ENCODE peak calls at places on chromosomes 7 and 10, in four cellular contexts. I is WTC11, Y is HEK293T, L is K562. V is an unnamed sample.
A peak's percentile ranks its signal among the peaks of the same experiment; 100 is the strongest.

GRCh38 chr10:77405771-77406241 is 231.8 kb downstream of the KCNMA1 start:
- DNase-seq in I (peak; percentile 80), Y (peak; percentile 65), L (peak; percentile 72), V (peak; percentile 53)

GRCh38 chr7:10588084-10588483 is 385.6 kb upstream of the PHF14 start:
- DNase-seq in I (no peak), Y (no peak), L (no peak), V (no peak)

GRCh38 chr7:157124655-157125054 is 14.1 kb upstream of the UBE3C start:
- DNase-seq in I (no peak), Y (no peak), L (peak; percentile 35), V (no peak)

GRCh38 chr10:4162571-4163286 is 377.7 kb upstream of the KLF6 start:
- DNase-seq in I (no peak), Y (no peak), L (no peak), V (no peak)

GRCh38 chr10:122648599-122649428 is 50.8 kb downstream of the C10orf120 start:
- DNase-seq in I (peak; percentile 78), Y (peak; percentile 75), L (peak; percentile 57), V (peak; percentile 49)

GRCh38 chr10:26727005-26727404 is 29.5 kb downstream of the PDSS1 start:
- DNase-seq in I (no peak), Y (no peak), L (no peak), V (no peak)

GRCh38 chr7:32275216-32275979 is 205.2 kb upstream of the PDE1C start:
- DNase-seq in I (no peak), Y (no peak), L (no peak), V (no peak)

GRCh38 chr7:38584443-38585210 is 46.5 kb downstream of the AMPH start:
- DNase-seq in I (no peak), Y (no peak), L (no peak), V (no peak)

GRCh38 chr7:128874140-128875031 is 11.7 kb downstream of the ATP6V1F start:
- DNase-seq in I (no peak), Y (no peak), L (peak; percentile 68), V (no peak)

GRCh38 chr7:39700165-39700564 is 76.8 kb downstream of the RALA start:
- DNase-seq in I (no peak), Y (no peak), L (no peak), V (no peak)

DNA sequence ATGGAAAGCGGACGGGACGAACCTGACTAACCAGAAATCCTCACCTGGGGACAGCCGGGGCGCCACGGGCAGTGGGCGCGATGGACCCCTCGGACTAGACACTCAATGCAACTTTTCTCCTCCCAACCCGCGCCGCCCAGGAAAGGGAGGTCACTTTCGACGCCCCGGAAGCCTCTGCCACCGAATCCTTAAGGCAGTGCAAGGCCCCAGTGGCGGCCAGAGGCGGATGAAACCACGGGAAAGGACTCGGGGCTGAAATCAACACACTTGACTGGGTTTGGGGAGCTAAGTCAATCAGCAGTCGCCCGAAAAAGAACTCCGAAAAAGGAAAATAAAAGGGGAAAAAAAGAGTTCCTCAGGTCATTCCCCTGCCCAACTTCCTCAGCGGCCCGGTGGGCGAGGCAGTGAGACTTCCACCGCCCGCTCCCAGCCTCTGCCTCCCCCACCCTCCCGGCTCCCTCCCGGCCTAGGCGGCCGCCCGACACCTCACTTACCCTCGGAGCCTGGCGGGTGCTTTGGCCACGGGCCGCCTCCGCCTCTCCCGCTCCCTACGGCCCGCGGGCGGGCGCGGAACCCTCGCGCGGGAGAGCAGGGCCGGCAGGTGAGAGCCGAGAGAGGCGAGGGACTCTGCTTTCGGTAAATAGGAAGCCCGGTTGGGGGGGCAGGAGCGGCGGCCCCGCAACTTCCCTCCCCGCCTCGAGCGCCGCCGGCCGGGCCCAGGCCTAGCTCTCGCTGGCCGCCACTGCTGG is 547 bp downstream of the WAPL start:
- DNase-seq in I (peak; percentile 47), Y (peak; percentile 46), L (peak; percentile 58), V (peak; percentile 12)
- TF ChIP-seq SP1 in I (no peak), Y (no peak), L (no peak), V (no peak)

GRCh38 chr7:142407939-142408573 is 150.2 kb upstream of the PRSS58 start:
- DNase-seq in I (no peak), Y (no peak), L (no peak), V (no peak)
- TF ChIP-seq SP1 in I (no peak), Y (no peak), L (no peak), V (no peak)

GRCh38 chr10:102435529-102436233 is 3.3 kb upstream of the CUEDC2 start:
- DNase-seq in I (peak; percentile 67), Y (no peak), L (peak; percentile 91), V (no peak)
- TF ChIP-seq SP1 in I (no peak), Y (no peak), L (no peak), V (no peak)

DNA sequence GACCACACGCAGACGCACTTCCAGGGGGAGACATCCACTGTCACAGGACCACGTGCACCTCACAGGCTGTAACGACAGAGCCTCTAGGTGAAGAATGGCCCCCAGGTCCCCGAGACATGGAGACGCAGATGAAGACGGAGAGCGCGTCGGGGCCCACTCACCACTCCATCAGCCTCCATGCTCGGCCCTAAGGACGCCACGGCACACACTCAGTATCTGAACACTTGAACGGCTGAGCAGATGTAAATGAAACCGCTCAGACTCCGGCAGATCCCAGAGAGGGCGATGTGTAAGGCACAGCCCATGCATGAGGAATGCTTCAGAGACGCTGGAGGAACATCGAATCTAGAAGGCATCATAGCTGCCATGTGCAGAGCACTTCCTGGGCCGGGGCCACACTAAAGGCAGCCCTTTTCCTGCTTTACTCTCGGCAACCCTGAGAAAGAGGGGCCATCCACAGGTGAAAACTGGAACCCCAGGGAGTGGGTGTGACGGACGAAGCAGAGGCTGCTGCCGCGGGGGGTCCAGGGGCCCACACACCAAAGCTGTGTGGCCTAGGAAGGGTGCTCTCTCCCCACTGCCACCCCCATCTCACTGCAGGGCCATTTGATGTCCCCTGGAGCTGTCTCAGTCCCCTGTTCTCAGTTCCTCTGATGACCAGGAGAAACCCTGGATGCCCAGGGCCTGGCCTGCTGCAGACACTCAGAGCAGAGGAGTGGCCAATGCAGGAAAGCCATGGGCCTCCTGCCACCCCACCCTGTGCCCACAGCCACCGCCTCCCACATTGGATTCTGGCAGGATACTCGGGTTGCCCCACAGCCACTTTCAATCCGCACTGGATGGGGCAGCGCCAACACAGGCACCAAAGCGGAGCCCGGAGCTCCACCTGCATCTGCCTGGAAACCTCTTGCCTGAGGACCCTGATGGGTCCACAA is 253.8 kb downstream of the MAD1L1 start:
- DNase-seq in I (no peak), Y (no peak), L (no peak), V (no peak)
- TF ChIP-seq SP1 in I (no peak), Y (no peak), L (no peak), V (no peak)